ENCODE peak calls at places on chromosome 18, in ten cellular contexts. Y is fibroblast of pulmonary artery, E is T-helper 22 cell, U is NCI-H2029, S is endothelial cell, T is HuH-7.5, C is KG1, H is GM20000, I is Calu3, W is brain microvascular endothelial cell. F is an unnamed sample.

GRCh38 chr18:23871410-23871809 is 143.1 kb upstream of the TTC39C start:
- DNase-seq in C (no peak), I (peak), U (no peak), S (peak), Y (peak), E (peak), H (peak), W (peak), T (no peak), F (no peak)

GRCh38 chr18:76684265-76684664 is 138.1 kb upstream of the ZNF236 start:
- DNase-seq in Y (no peak), H (no peak), C (no peak), S (no peak), T (no peak), E (no peak), U (no peak), I (no peak), W (no peak), F (no peak)

GRCh38 chr18:21330122-21330701 is 88.2 kb downstream of the GREB1L start:
- DNase-seq in H (no peak), I (peak), E (no peak), Y (peak), T (peak), C (no peak), S (no peak), W (peak), U (peak), F (peak)

GRCh38 chr18:79799619-79800352 is 2.0 kb downstream of the KCNG2 start:
- DNase-seq in H (no peak), E (no peak), C (no peak), I (no peak), W (no peak), T (no peak), U (no peak), Y (no peak), S (no peak), F (no peak)

GRCh38 chr18:8301427-8302172 is 307.6 kb upstream of the RAB12 start:
- DNase-seq in H (no peak), S (no peak), T (no peak), U (peak), E (no peak), W (no peak), Y (no peak), C (no peak), I (peak), F (no peak)

GRCh38 chr18:50277935-50278334 is 3.4 kb downstream of the MBD1 start:
- DNase-seq in I (no peak), U (no peak), C (no peak), T (no peak), H (no peak), W (peak), S (no peak), E (no peak), Y (peak), F (no peak)

GRCh38 chr18:9851511-9851910 is 34.3 kb upstream of the TXNDC2 start:
- DNase-seq in I (no peak), E (no peak), C (no peak), U (no peak), H (no peak), Y (peak), W (no peak), T (no peak), S (no peak), F (no peak)

GRCh38 chr18:63820694-63821093 is 45.5 kb downstream of the SERPINB7 start:
- DNase-seq in C (no peak), I (no peak), Y (no peak), U (no peak), T (no peak), H (no peak), W (no peak), S (no peak), E (no peak), F (no peak)

GRCh38 chr18:51391731-51392130 is 194.2 kb upstream of the MEX3C start:
- DNase-seq in T (no peak), C (no peak), S (no peak), W (no peak), Y (no peak), U (no peak), I (no peak), H (no peak), E (no peak), F (no peak)

GRCh38 chr18:67451952-67452351 is 64.6 kb downstream of the DSEL start:
- DNase-seq in Y (no peak), S (no peak), T (no peak), E (no peak), C (no peak), W (no peak), U (no peak), I (no peak), H (no peak), F (no peak)

GRCh38 chr18:68564961-68565360 is 149.9 kb downstream of the TMX3 start:
- DNase-seq in I (no peak), S (no peak), H (no peak), C (no peak), W (no peak), T (no peak), U (no peak), E (no peak), Y (peak), F (no peak)

GRCh38 chr18:58026395-58026794 is 17.6 kb upstream of the NEDD4L start:
- DNase-seq in I (no peak), S (no peak), Y (no peak), T (no peak), C (no peak), W (no peak), E (no peak), H (no peak), U (no peak), F (no peak)

F was measured in A549.